ENCODE peak calls at places on chromosomes 3 and 15, in seven cellular contexts. B is CD4-positive, alpha-beta T cell; X is mesothelial cell of epicardium; V is choroid plexus epithelial cell; P is neural progenitor cell; E is glutamatergic neuron; Z is HFFc6. W is an unnamed sample.

GRCh38 chr3:185939721-185940120 is 1.9 kb upstream of the TRA2B start:
- DNase-seq in V (no peak), X (no peak), Z (no peak), B (no peak), P (no peak), E (no peak), W (no peak)

GRCh38 chr3:71916747-71917369 is 131.9 kb upstream of the PROK2 start:
- DNase-seq in E (no peak), P (no peak), X (no peak), Z (peak), B (no peak), V (peak), W (no peak)

GRCh38 chr3:126734324-126734723 is 30.3 kb downstream of the CHCHD6 start:
- DNase-seq in Z (no peak), B (no peak), P (no peak), E (no peak), X (no peak), V (no peak), W (no peak)

GRCh38 chr3:61192222-61192621 is 59.0 kb downstream of the FHIT start:
- DNase-seq in P (peak), B (no peak), E (no peak), Z (no peak), X (no peak), V (no peak), W (no peak)

GRCh38 chr15:70765504-70766281 is 2.3 kb upstream of the UACA start:
- DNase-seq in X (no peak), E (no peak), P (no peak), Z (peak), B (no peak), V (peak), W (no peak)

GRCh38 chr3:181921220-181921619 is 209.5 kb downstream of the SOX2 start:
- DNase-seq in Z (no peak), B (no peak), X (no peak), P (no peak), V (no peak), E (no peak), W (no peak)

GRCh38 chr3:76826915-76827314 is 213.0 kb upstream of the ROBO2 start:
- DNase-seq in B (no peak), P (no peak), X (no peak), V (no peak), Z (no peak), E (no peak), W (no peak)

GRCh38 chr3:176106380-176106779 is 1090.9 kb downstream of the TBL1XR1 start:
- DNase-seq in V (peak), Z (peak), P (no peak), X (no peak), B (no peak), E (no peak), W (no peak)

GRCh38 chr15:25527118-25527517 is 88.3 kb upstream of the UBE3A start:
- DNase-seq in Z (no peak), P (no peak), E (no peak), B (no peak), V (no peak), X (no peak), W (no peak)

GRCh38 chr3:153210116-153210515 is 48.1 kb downstream of the RAP2B start:
- DNase-seq in V (peak), B (no peak), P (peak), E (no peak), Z (peak), X (no peak), W (no peak)

GRCh38 chr15:82680200-82681102 is 29.2 kb downstream of the AP3B2 start:
- DNase-seq in X (peak), E (peak), V (no peak), B (peak), P (peak), Z (no peak), W (peak)

GRCh38 chr3:123140591-123140990 is 61.2 kb upstream of the SEC22A start:
- DNase-seq in V (no peak), Z (no peak), B (no peak), X (no peak), E (peak), P (no peak), W (no peak)

GRCh38 chr15:71748327-71748726 is 62.0 kb upstream of the NR2E3 start:
- DNase-seq in P (no peak), X (no peak), V (peak), Z (peak), B (no peak), E (no peak), W (no peak)

DNA sequence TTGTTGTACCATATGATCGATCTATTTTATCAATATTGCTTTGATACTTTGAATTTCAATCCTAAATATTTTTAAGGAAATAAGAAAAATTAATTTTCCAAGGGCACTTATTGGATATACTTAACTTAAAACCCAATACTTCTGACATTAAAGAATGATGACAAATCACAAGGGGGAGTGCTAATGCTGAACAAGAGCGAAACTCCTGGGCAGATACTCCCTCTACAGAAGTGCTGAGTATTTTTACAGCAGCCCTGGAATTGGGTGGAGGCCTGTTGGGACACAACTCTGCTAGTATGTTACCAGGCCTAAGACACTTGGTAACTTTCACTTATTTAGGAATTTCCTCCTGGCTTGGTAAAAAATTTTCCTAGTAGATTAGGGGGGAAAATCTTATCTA is 46.2 kb downstream of the DENND6A start:
- DNase-seq in E (no peak), B (no peak), X (no peak), V (peak), P (no peak), Z (peak), W (no peak)
- TF ChIP-seq CTCF in E (no peak), B (no peak), X (no peak), V (peak), P (no peak), Z (peak), W (no peak)

GRCh38 chr3:166837535-166837934 is 542.6 kb downstream of the ZBBX start:
- DNase-seq in P (peak), V (no peak), X (no peak), Z (no peak), B (no peak), E (no peak), W (no peak)
- TF ChIP-seq CTCF in P (peak), V (no peak), X (peak), Z (peak), B (no peak), E (peak), W (no peak)

GRCh38 chr3:107630779-107631178 is 108.0 kb downstream of the BBX start:
- DNase-seq in Z (no peak), X (no peak), E (no peak), V (no peak), P (no peak), B (no peak), W (no peak)

GRCh38 chr3:107632576-107632975 is 109.8 kb downstream of the BBX start:
- DNase-seq in B (no peak), V (no peak), X (no peak), P (no peak), E (no peak), Z (no peak), W (no peak)

GRCh38 chr3:107633327-107634141 is 110.8 kb downstream of the BBX start:
- DNase-seq in P (no peak), Z (no peak), B (no peak), X (no peak), E (no peak), V (no peak), W (no peak)

GRCh38 chr3:107629556-107629955 is 106.8 kb downstream of the BBX start:
- DNase-seq in X (no peak), P (no peak), V (peak), E (no peak), Z (no peak), B (no peak), W (no peak)

DNA sequence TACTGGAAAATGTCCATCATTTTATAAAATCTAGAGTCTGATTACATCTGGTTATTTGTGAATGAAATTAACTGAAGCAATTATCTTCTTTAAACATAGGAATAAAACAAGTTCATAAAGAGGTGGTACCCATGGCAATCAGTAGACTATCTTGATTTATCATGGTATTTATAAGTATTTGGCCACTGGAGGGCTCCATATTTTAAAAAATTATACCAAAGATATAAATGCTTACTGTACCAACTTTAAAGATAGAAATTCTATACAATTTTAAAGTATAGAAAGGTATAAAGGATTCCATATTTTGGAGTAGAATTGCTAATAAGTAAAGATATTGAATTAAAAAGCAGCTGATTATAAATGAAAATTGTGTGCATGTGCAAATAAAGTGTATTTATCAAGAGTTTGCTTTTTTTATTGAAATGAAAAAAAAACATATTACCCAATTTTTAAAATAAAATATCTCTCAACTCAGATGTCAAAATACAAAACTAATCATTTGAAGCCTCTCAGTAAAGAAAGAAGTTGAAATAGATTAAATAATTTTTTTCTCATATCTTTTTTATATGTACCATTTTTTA is 105.3 kb downstream of the BBX start:
- DNase-seq in B (no peak), X (no peak), E (no peak), P (no peak), Z (no peak), V (peak), W (no peak)
- TF ChIP-seq CTCF in B (peak), X (no peak), E (peak), P (peak), Z (peak), V (peak), W (no peak)

DNA sequence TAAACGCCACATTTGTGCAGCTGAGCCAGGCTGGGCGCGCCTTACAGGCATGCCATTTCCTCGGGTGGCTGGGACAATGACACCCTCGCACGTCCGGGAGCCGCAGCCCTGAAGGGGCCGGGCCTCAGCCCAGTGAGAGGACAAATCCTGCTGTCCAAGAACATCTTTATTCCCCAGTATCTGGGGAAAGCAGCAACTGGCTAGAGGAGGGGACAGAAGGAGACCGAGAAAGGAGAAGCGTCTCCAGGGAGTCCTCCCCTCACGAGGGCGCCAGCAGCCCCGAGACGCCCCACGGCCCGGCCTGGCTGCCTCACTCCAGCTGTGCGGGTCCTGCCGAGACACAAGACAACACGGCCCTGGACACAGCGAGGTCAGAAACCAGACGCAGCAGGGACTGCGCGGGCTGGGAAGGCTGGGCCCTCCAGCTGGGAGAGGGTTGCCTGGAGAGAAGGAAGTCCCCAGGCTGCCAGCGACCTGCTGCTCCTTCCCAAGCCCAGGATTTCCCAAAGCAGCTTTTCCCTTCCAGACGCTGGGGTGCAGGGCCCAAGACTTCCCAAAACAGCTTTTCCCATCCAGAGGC is 130.2 kb downstream of the CHSY1 start:
- DNase-seq in E (peak), B (peak), Z (peak), P (peak), X (peak), V (peak), W (peak)
- TF ChIP-seq CTCF in E (no peak), B (no peak), Z (peak), P (peak), X (no peak), V (peak), W (no peak)

GRCh38 chr3:129594907-129595390 is 11.5 kb downstream of the PLXND1 start:
- DNase-seq in X (no peak), V (no peak), B (no peak), P (no peak), E (no peak), Z (no peak), W (no peak)

GRCh38 chr3:129597792-129598381 is 8.6 kb downstream of the PLXND1 start:
- DNase-seq in B (no peak), X (no peak), E (no peak), P (peak), Z (peak), V (peak), W (no peak)

GRCh38 chr3:129597087-129597791 is 9.2 kb downstream of the PLXND1 start:
- DNase-seq in B (no peak), P (no peak), E (no peak), V (peak), Z (no peak), X (peak), W (no peak)

GRCh38 chr3:129595544-129596193 is 10.8 kb downstream of the PLXND1 start:
- DNase-seq in P (no peak), V (no peak), B (no peak), E (no peak), Z (no peak), X (no peak), W (no peak)

GRCh38 chr3:129596194-129597086 is 10.0 kb downstream of the PLXND1 start:
- DNase-seq in V (peak), E (peak), X (no peak), P (peak), Z (peak), B (no peak), W (no peak)
- TF ChIP-seq CTCF in V (no peak), E (no peak), X (no peak), P (no peak), Z (peak), B (no peak), W (no peak)

GRCh38 chr3:170410428-170411029 is 8.1 kb upstream of the CLDN11 start:
- DNase-seq in E (no peak), X (no peak), V (peak), P (no peak), Z (no peak), B (no peak), W (no peak)
- TF ChIP-seq CTCF in E (peak), X (peak), V (peak), P (peak), Z (peak), B (peak), W (no peak)

DNA sequence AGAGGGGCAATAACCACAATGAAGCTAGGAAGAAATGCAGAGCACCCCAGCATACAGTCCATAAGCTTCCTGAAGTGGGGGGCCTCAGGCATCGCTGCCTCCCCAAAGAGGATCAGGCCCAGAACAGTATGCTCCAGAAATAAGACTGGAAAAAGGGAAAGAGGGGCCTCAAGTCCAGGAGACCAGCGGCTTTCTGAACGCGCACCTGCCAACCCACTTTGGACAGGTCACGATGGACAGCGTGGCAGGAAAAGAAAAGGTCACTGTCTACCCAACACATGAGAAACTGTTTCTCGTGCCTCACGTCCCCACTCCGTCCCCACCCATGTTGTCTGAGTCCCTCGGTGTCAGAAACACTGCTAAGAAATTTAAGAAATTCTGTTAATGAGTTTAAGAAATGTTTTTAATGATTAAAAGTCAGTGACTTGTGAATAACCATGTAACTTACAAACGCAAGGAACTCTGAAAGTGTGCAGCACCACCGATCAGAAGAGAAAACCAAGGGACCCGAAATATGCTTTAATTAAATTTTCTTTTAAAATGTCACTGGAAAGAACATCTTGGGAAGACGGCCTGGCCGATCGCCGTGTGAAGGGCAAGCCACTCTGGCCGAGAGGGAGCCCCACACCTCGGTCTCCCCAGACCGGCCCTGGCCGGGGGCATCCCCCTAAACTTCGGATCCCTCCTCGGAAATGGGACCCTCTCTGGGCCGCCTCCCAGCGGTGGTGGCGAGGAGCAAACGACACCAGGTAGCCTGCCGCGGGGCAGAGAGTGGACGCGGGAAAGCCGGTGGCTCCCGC is 1.7 kb upstream of the PPARG start:
- DNase-seq in Z (no peak), P (peak), X (peak), B (no peak), V (peak), E (peak), W (no peak)
- TF ChIP-seq CTCF in Z (peak), P (no peak), X (no peak), B (no peak), V (peak), E (no peak), W (no peak)

W was measured in activated B cell treated with CpG ODN at 0.5 μM for 24 hours.